ENCODE peak calls at places on chromosome 14, in six cellular contexts. P is stomach, C is thoracic aorta, Y is brain microvascular endothelial cell, D is PC-9, L is tibial artery. H is an unnamed sample.

GRCh38 chr14:91924871-91925726 is 22.4 kb downstream of the FBLN5 start:
- DNase-seq in P (no peak), C (no peak), Y (no peak), D (no peak), L (no peak), H (no peak)

GRCh38 chr14:58755026-58755929 is 117.5 kb downstream of the DACT1 start:
- DNase-seq in P (no peak), C (no peak), Y (no peak), D (no peak), L (no peak), H (no peak)

GRCh38 chr14:65170768-65171251 is 68.5 kb upstream of the MAX start:
- DNase-seq in P (no peak), C (no peak), Y (peak), D (no peak), L (no peak), H (peak)

GRCh38 chr14:78088941-78089340 is 81.2 kb upstream of the NRXN3 start:
- DNase-seq in P (no peak), C (no peak), Y (no peak), D (no peak), L (no peak), H (no peak)

GRCh38 chr14:46245281-46245680 is 406.3 kb downstream of the RPL10L start:
- DNase-seq in P (no peak), C (no peak), Y (no peak), D (no peak), L (no peak), H (peak)

GRCh38 chr14:50047274-50047676 is 69.1 kb downstream of the VCPKMT start:
- DNase-seq in P (peak), C (no peak), Y (no peak), D (peak), L (peak), H (no peak)

GRCh38 chr14:50342211-50343080 is 30.3 kb downstream of the DMAC2L start:
- DNase-seq in P (no peak), C (no peak), Y (peak), D (no peak), L (peak), H (peak)

GRCh38 chr14:28756896-28757570 is 9.6 kb upstream of the FOXG1 start:
- DNase-seq in P (no peak), C (no peak), Y (peak), D (no peak), L (no peak), H (no peak)

GRCh38 chr14:103762011-103762410 is 46.4 kb downstream of the ZFYVE21 start:
- DNase-seq in P (no peak), C (no peak), Y (no peak), D (no peak), L (no peak), H (no peak)

GRCh38 chr14:36652542-36653201 is 9.0 kb upstream of the PAX9 start:
- DNase-seq in P (no peak), C (no peak), Y (no peak), D (no peak), L (no peak), H (no peak)

GRCh38 chr14:52380294-52380693 is 66.2 kb downstream of the PTGER2 start:
- DNase-seq in P (no peak), C (no peak), Y (peak), D (no peak), L (no peak), H (no peak)

GRCh38 chr14:78005325-78005724 is 164.8 kb upstream of the NRXN3 start:
- DNase-seq in P (no peak), C (no peak), Y (peak), D (peak), L (no peak), H (no peak)

GRCh38 chr14:63875311-63875710 is 22.5 kb downstream of the SYNE2 start:
- DNase-seq in P (no peak), C (no peak), Y (peak), D (no peak), L (no peak), H (no peak)

GRCh38 chr14:103728721-103729120 is 13.1 kb downstream of the ZFYVE21 start:
- DNase-seq in P (peak), C (no peak), Y (no peak), D (no peak), L (no peak), H (no peak)

GRCh38 chr14:61608245-61609142 is 86.8 kb upstream of the HIF1A start:
- DNase-seq in P (no peak), C (no peak), Y (no peak), D (no peak), L (no peak), H (peak)

GRCh38 chr14:53386359-53386758 is 233.2 kb upstream of the DDHD1 start:
- DNase-seq in P (no peak), C (no peak), Y (no peak), D (no peak), L (no peak), H (no peak)

GRCh38 chr14:99574099-99574880 is 29.7 kb downstream of the CCDC85C start:
- DNase-seq in P (peak), C (no peak), Y (peak), D (peak), L (no peak), H (no peak)

GRCh38 chr14:37232907-37233481 is 35.3 kb downstream of the MIPOL1 start:
- DNase-seq in P (no peak), C (no peak), Y (peak), D (peak), L (no peak), H (no peak)

GRCh38 chr14:100709252-100709955 is 17.3 kb upstream of the DLK1 start:
- DNase-seq in P (no peak), C (no peak), Y (no peak), D (no peak), L (no peak), H (peak)
- H3K27ac ChIP-seq in P (peak), C (no peak), Y (no peak), D (no peak), L (no peak), H (no peak)

GRCh38 chr14:71050227-71050823 is 143.1 kb downstream of the PCNX1 start:
- DNase-seq in P (no peak), C (no peak), Y (no peak), D (no peak), L (no peak), H (no peak)
- TF ChIP-seq CTCF in P (peak), C (peak), Y (peak), D (peak), L (no peak), H (no peak)

GRCh38 chr14:105474478-105475268 is at the start of gene CRIP2:
- DNase-seq in P (no peak), C (no peak), Y (no peak), D (no peak), L (no peak), H (no peak)

GRCh38 chr14:105472496-105472991 is 2.1 kb upstream of the CRIP2 start:
- DNase-seq in P (peak), C (no peak), Y (no peak), D (no peak), L (peak), H (no peak)

GRCh38 chr14:105471823-105472495 is 2.7 kb upstream of the CRIP2 start:
- DNase-seq in P (no peak), C (no peak), Y (no peak), D (no peak), L (no peak), H (no peak)

GRCh38 chr14:105473677-105474477 is 744 bp upstream of the CRIP2 start:
- DNase-seq in P (peak), C (peak), Y (peak), D (peak), L (peak), H (no peak)

GRCh38 chr14:105473033-105473676 is 1.5 kb upstream of the CRIP2 start:
- DNase-seq in P (no peak), C (no peak), Y (no peak), D (peak), L (peak), H (no peak)
- H3K4me3 ChIP-seq in P (peak), C (peak), Y (no peak), D (peak), L (peak), H (peak)

GRCh38 chr14:76950043-76951020 is 78.2 kb downstream of the IRF2BPL start:
- DNase-seq in P (no peak), C (no peak), Y (no peak), D (peak), L (no peak), H (no peak)

GRCh38 chr14:76948976-76949375 is 79.5 kb downstream of the IRF2BPL start:
- DNase-seq in P (no peak), C (no peak), Y (no peak), D (no peak), L (no peak), H (no peak)

GRCh38 chr14:76948213-76948947 is 80.1 kb downstream of the IRF2BPL start:
- DNase-seq in P (peak), C (no peak), Y (no peak), D (no peak), L (no peak), H (no peak)

GRCh38 chr14:76953196-76953945 is 75.1 kb downstream of the IRF2BPL start:
- DNase-seq in P (peak), C (no peak), Y (peak), D (peak), L (peak), H (no peak)

GRCh38 chr14:76951149-76951548 is 77.4 kb downstream of the IRF2BPL start:
- DNase-seq in P (no peak), C (no peak), Y (no peak), D (no peak), L (no peak), H (no peak)
- H3K27ac ChIP-seq in P (peak), C (peak), Y (no peak), D (no peak), L (peak), H (peak)